ENCODE peak calls at places on chromosomes 11 and 22, in six cellular contexts. V, Z, I, K, H and R are unnamed samples.

GRCh38 chr11:3674189-3674588 is 3.0 kb upstream of the CHRNA10 start:
- DNase-seq in K (no peak), H (no peak), I (no peak), V (no peak), Z (no peak), R (no peak)

GRCh38 chr11:74487875-74488274 is 5.6 kb downstream of the LIPT2 start:
- DNase-seq in Z (no peak), I (no peak), H (no peak), V (no peak), K (peak; percentile 12), R (no peak)

GRCh38 chr11:66465371-66466224 is 1.1 kb upstream of the PELI3 start:
- DNase-seq in K (no peak), Z (no peak), I (no peak), H (no peak), V (no peak), R (no peak)

GRCh38 chr11:131764126-131764525 is 393.7 kb downstream of the NTM start:
- DNase-seq in Z (no peak), I (no peak), H (no peak), K (no peak), V (no peak), R (no peak)

GRCh38 chr11:1753426-1754305 is 3.3 kb upstream of the IFITM10 start:
- DNase-seq in V (no peak), H (no peak), Z (no peak), I (no peak), K (peak; percentile 4), R (no peak)

GRCh38 chr11:113384551-113384950 is 3.0 kb upstream of the ANKK1 start:
- DNase-seq in Z (peak; percentile 24), I (no peak), V (no peak), K (no peak), H (no peak), R (no peak)

GRCh38 chr11:82994615-82995014 is 77.1 kb downstream of the RAB30 start:
- DNase-seq in V (no peak), K (no peak), Z (no peak), H (no peak), I (no peak), R (no peak)

GRCh38 chr22:38230108-38230825 is 28.5 kb downstream of the MAFF start:
- DNase-seq in V (no peak), H (no peak), Z (no peak), I (no peak), K (peak; percentile 58), R (no peak)

GRCh38 chr22:23537421-23537820 is 42.7 kb downstream of the IGLL1 start:
- DNase-seq in H (no peak), Z (no peak), V (no peak), K (no peak), I (no peak), R (no peak)

GRCh38 chr11:19895776-19896175 is 183.1 kb downstream of the NAV2 start:
- DNase-seq in V (no peak), K (no peak), Z (no peak), I (no peak), H (no peak), R (no peak)

GRCh38 chr22:24427500-24428164 is at the start of gene ADORA2A:
- DNase-seq in H (no peak), Z (no peak), V (no peak), I (peak; percentile 54), K (peak; percentile 93), R (no peak)

GRCh38 chr11:11432621-11433319 is 79.7 kb upstream of the CSNK2A3 start:
- DNase-seq in H (no peak), K (no peak), Z (no peak), I (no peak), V (no peak), R (no peak)

GRCh38 chr11:111066861-111067260 is 178.7 kb upstream of the POU2AF2 start:
- DNase-seq in V (no peak), K (no peak), Z (no peak), H (no peak), I (no peak), R (no peak)

GRCh38 chr11:86041975-86042378 is 26.9 kb downstream of the PICALM start:
- DNase-seq in V (peak; percentile 65), Z (peak; percentile 65), K (peak; percentile 63), H (peak; percentile 30), I (no peak), R (peak; percentile 89)

GRCh38 chr22:28250036-28250695 is 331.1 kb upstream of the PITPNB start:
- DNase-seq in V (no peak), Z (no peak), I (no peak), H (no peak), K (no peak), R (no peak)

GRCh38 chr11:134502153-134502550 is 90.1 kb upstream of the B3GAT1 start:
- DNase-seq in I (no peak), K (no peak), H (no peak), V (no peak), Z (no peak), R (no peak)

GRCh38 chr11:129223701-129224149 is 31.6 kb upstream of the ARHGAP32 start:
- DNase-seq in Z (no peak), I (no peak), K (no peak), H (no peak), V (no peak), R (no peak)